ENCODE peak calls at places on chromosomes 7 and 10, in five cellular contexts. G is fibroblast of mammary gland, S is right atrium auricular region, L is PC-3, E is psoas muscle. I is an unnamed sample.

GRCh38 chr7:157000047-157000726 is 10.3 kb downstream of the MNX1 start:
- DNase-seq in G (no peak), S (no peak), L (no peak), E (no peak), I (no peak)

GRCh38 chr10:13351340-13351915 is 3.3 kb upstream of the SEPHS1 start:
- DNase-seq in G (no peak), S (no peak), L (no peak), E (no peak), I (no peak)

GRCh38 chr7:77866791-77867190 is 68.2 kb downstream of the PHTF2 start:
- DNase-seq in G (peak; percentile 49), S (no peak), L (peak; percentile 44), E (no peak), I (no peak)

GRCh38 chr7:92691578-92691977 is 101.4 kb upstream of the FAM133B start:
- DNase-seq in G (peak; percentile 79), S (no peak), L (peak; percentile 81), E (no peak), I (peak; percentile 49)

GRCh38 chr10:97795886-97796285 is 24.1 kb upstream of the SFRP5 start:
- DNase-seq in G (no peak), S (no peak), L (no peak), E (no peak), I (no peak)

GRCh38 chr7:103797647-103798307 is 191.7 kb downstream of the RELN start:
- DNase-seq in G (no peak), S (no peak), L (no peak), E (no peak), I (no peak)

GRCh38 chr7:6032167-6032566 is 991 bp downstream of the ANKRD61 start:
- DNase-seq in G (no peak), S (no peak), L (no peak), E (no peak), I (no peak)

GRCh38 chr7:12403287-12404181 is at the start of gene VWDE:
- DNase-seq in G (peak; percentile 10), S (no peak), L (peak; percentile 80), E (no peak), I (no peak)

GRCh38 chr10:33410860-33411234 is 76.4 kb upstream of the NRP1 start:
- DNase-seq in G (peak; percentile 18), S (no peak), L (no peak), E (no peak), I (no peak)

GRCh38 chr7:36880108-36880507 is 155.8 kb upstream of the AOAH start:
- DNase-seq in G (no peak), S (no peak), L (no peak), E (no peak), I (no peak)

GRCh38 chr7:133645870-133646492 is 393.1 kb downstream of the EXOC4 start:
- DNase-seq in G (peak; percentile 44), S (no peak), L (peak; percentile 17), E (no peak), I (no peak)

GRCh38 chr7:93231264-93231663 is 902 bp upstream of the VPS50 start:
- DNase-seq in G (peak; percentile 9), S (no peak), L (peak; percentile 36), E (no peak), I (no peak)

GRCh38 chr7:67105382-67105781 is 108.7 kb downstream of the TYW1 start:
- DNase-seq in G (peak; percentile 15), S (no peak), L (no peak), E (no peak), I (no peak)

GRCh38 chr10:132193907-132194552 is 7.3 kb downstream of the DPYSL4 start:
- DNase-seq in G (no peak), S (no peak), L (no peak), E (peak; percentile 16), I (no peak)

GRCh38 chr7:6444516-6445269 is 3.1 kb downstream of the DAGLB start:
- DNase-seq in G (no peak), S (no peak), L (no peak), E (no peak), I (no peak)

GRCh38 chr10:8600192-8600591 is 545.7 kb downstream of the GATA3 start:
- DNase-seq in G (no peak), S (no peak), L (peak; percentile 25), E (no peak), I (no peak)

GRCh38 chr10:21832751-21833150 is 170.8 kb downstream of the DNAJC1 start:
- DNase-seq in G (peak; percentile 31), S (no peak), L (no peak), E (no peak), I (no peak)

GRCh38 chr10:5364365-5364764 is 401 bp upstream of the UCN3 start:
- DNase-seq in G (no peak), S (no peak), L (no peak), E (no peak), I (no peak)

GRCh38 chr10:10992961-10993714 is 24.5 kb upstream of the CELF2 start:
- DNase-seq in G (no peak), S (no peak), L (no peak), E (no peak), I (no peak)

GRCh38 chr7:147894271-147894670 is 696.3 kb upstream of the C7orf33 start:
- DNase-seq in G (no peak), S (no peak), L (peak; percentile 35), E (no peak), I (no peak)

GRCh38 chr10:50501478-50501877 is 122.3 kb downstream of the SGMS1 start:
- DNase-seq in G (peak; percentile 75), S (no peak), L (peak; percentile 90), E (no peak), I (no peak)

GRCh38 chr7:953547-954327 is 743 bp downstream of the ADAP1 start:
- DNase-seq in G (no peak), S (no peak), L (peak; percentile 69), E (peak; percentile 56), I (no peak)

GRCh38 chr10:50275650-50276235 is 24.4 kb upstream of the ASAH2 start:
- DNase-seq in G (peak; percentile 32), S (no peak), L (peak; percentile 86), E (peak; percentile 17), I (no peak)

GRCh38 chr10:26662864-26663263 is 34.6 kb upstream of the PDSS1 start:
- DNase-seq in G (no peak), S (no peak), L (no peak), E (no peak), I (no peak)

GRCh38 chr7:20351901-20352300 is 21.2 kb downstream of the ITGB8 start:
- DNase-seq in G (peak; percentile 58), S (no peak), L (peak; percentile 86), E (no peak), I (peak; percentile 68)

GRCh38 chr10:4721994-4722753 is 103.8 kb upstream of the AKR1E2 start:
- DNase-seq in G (peak; percentile 99), S (no peak), L (peak; percentile 64), E (no peak), I (no peak)

GRCh38 chr7:121351682-121352081 is 22.9 kb downstream of the WNT16 start:
- DNase-seq in G (no peak), S (no peak), L (no peak), E (no peak), I (no peak)

GRCh38 chr7:67019562-67020390 is 23.1 kb downstream of the TYW1 start:
- DNase-seq in G (peak; percentile 40), S (no peak), L (peak; percentile 76), E (no peak), I (no peak)

GRCh38 chr7:12729112-12729511 is 41.7 kb downstream of the ARL4A start:
- DNase-seq in G (peak; percentile 54), S (peak; percentile 85), L (peak; percentile 30), E (peak; percentile 45), I (peak; percentile 38)

GRCh38 chr10:102450124-102450373 is 1.3 kb downstream of the C10orf95 start:
- DNase-seq in G (no peak), S (no peak), L (no peak), E (no peak), I (no peak)
- TF ChIP-seq CTCF in G (no peak), S (no peak), L (no peak), E (no peak), I (no peak)

GRCh38 chr10:31072453-31072852 is 40.8 kb upstream of the ZNF438 start:
- DNase-seq in G (peak; percentile 28), S (no peak), L (no peak), E (no peak), I (peak; percentile 34)
- H3K4me3 ChIP-seq in G (no peak overlapping the region), S (no peak overlapping the region), L (no peak overlapping the region), E (no peak overlapping the region), I (no peak overlapping the region)

DNA sequence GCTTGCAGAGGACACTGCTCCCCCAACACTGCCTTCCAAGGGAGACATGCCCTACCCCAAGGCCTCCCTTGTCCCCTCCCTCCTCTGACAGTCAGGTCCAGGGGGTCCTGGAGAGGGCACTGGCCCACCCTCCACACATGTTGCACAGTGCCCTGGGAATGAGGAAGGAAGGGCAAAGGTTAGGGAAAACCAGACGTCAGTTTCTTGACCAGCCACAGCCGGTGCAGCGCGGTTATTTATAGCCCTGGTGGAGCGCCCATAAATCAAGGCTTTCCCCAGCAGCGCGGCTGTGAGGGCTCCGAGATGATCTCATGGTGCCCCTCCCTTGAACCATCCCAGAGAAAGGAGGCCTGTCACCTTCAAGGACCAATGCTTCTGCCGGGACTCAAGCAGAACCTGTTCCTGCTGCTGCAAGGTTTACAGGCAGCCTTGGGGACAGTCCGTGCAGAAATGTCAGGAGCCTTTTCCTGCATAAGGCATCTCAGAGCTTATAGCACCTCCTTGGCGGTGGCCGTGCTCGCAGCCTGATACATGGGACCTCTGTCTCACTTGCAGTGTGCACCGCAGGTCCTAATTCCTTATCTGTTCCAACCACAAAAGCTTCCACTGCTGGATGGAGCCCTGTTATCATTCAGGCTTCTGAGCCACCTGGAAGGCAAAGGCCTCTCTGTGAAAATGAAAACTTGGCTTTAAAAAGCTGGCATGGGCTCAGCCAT is 127.3 kb downstream of the LHPP start:
- DNase-seq in G (peak; percentile 33), S (peak; percentile 69), L (peak; percentile 8), E (peak; percentile 73), I (no peak)
- TF ChIP-seq CTCF in G (no peak), S (no peak), L (no peak), E (no peak), I (no peak)

GRCh38 chr7:16755397-16755796 is 1.8 kb downstream of the TSPAN13 start:
- DNase-seq in G (no peak), S (no peak), L (peak; percentile 63), E (no peak), I (no peak)
- H3K4me3 ChIP-seq in G (no peak overlapping the region), S (no peak overlapping the region), L (peak overlapping the region; percentile 88), E (peak overlapping the region; percentile 68), I (no peak overlapping the region)

GRCh38 chr10:93746844-93747284 is 10.9 kb upstream of the LGI1 start:
- DNase-seq in G (peak; percentile 83), S (no peak), L (peak; percentile 94), E (no peak), I (peak; percentile 94)
- TF ChIP-seq CTCF in G (peak; percentile 1), S (no peak), L (peak; percentile 67), E (no peak), I (peak; percentile 20)

I was measured in astrocyte of the cerebellum.